ENCODE peak calls at places on chromosomes 1 and 21, in ten cellular contexts. One of them, this sample, is unnamed.

GRCh38 chr1:34479731-34480130 is 275.1 kb upstream of the GJB5 start:
- DNase-seq in RCC 7860: no peak
- DNase-seq in DMS153: peak
- DNase-seq in anterior cingulate cortex: no peak
- DNase-seq in cardiac muscle cell: no peak
- DNase-seq in GM04504: no peak
- DNase-seq in fibroblast of pulmonary artery: no peak
- DNase-seq in tibial artery: no peak
- DNase-seq in ureter: no peak
- DNase-seq in NCI-H526 treated with DMSO at 0.1 percent for 48 hours: no peak
- DNase-seq in this sample: no peak

GRCh38 chr1:59041878-59042277 is 255.0 kb upstream of the FGGY start:
- DNase-seq in ureter: no peak
- DNase-seq in RCC 7860: no peak
- DNase-seq in DMS153: no peak
- DNase-seq in GM04504: no peak
- DNase-seq in tibial artery: no peak
- DNase-seq in cardiac muscle cell: peak
- DNase-seq in fibroblast of pulmonary artery: peak
- DNase-seq in anterior cingulate cortex: no peak
- DNase-seq in NCI-H526 treated with DMSO at 0.1 percent for 48 hours: no peak
- DNase-seq in this sample: no peak

GRCh38 chr1:63874278-63874880 is 100.6 kb downstream of the ROR1 start:
- DNase-seq in anterior cingulate cortex: no peak
- DNase-seq in fibroblast of pulmonary artery: no peak
- DNase-seq in RCC 7860: peak
- DNase-seq in NCI-H526 treated with DMSO at 0.1 percent for 48 hours: no peak
- DNase-seq in tibial artery: no peak
- DNase-seq in cardiac muscle cell: peak
- DNase-seq in GM04504: no peak
- DNase-seq in ureter: no peak
- DNase-seq in DMS153: no peak
- DNase-seq in this sample: no peak

GRCh38 chr1:44261963-44262362 is 48.7 kb downstream of the DMAP1 start:
- DNase-seq in cardiac muscle cell: no peak
- DNase-seq in DMS153: no peak
- DNase-seq in fibroblast of pulmonary artery: no peak
- DNase-seq in anterior cingulate cortex: no peak
- DNase-seq in GM04504: no peak
- DNase-seq in tibial artery: no peak
- DNase-seq in NCI-H526 treated with DMSO at 0.1 percent for 48 hours: no peak
- DNase-seq in RCC 7860: no peak
- DNase-seq in ureter: no peak
- DNase-seq in this sample: no peak

GRCh38 chr1:30847358-30847972 is 61.1 kb downstream of the SDC3 start:
- DNase-seq in NCI-H526 treated with DMSO at 0.1 percent for 48 hours: peak
- DNase-seq in tibial artery: peak
- DNase-seq in ureter: peak
- DNase-seq in anterior cingulate cortex: peak
- DNase-seq in RCC 7860: no peak
- DNase-seq in cardiac muscle cell: peak
- DNase-seq in GM04504: no peak
- DNase-seq in DMS153: peak
- DNase-seq in fibroblast of pulmonary artery: peak
- DNase-seq in this sample: no peak

GRCh38 chr1:185317886-185318310 is 855 bp upstream of the IVNS1ABP start:
- DNase-seq in fibroblast of pulmonary artery: no peak
- DNase-seq in ureter: peak
- DNase-seq in cardiac muscle cell: peak
- DNase-seq in GM04504: no peak
- DNase-seq in NCI-H526 treated with DMSO at 0.1 percent for 48 hours: peak
- DNase-seq in DMS153: peak
- DNase-seq in RCC 7860: no peak
- DNase-seq in tibial artery: no peak
- DNase-seq in anterior cingulate cortex: no peak
- DNase-seq in this sample: no peak

GRCh38 chr1:119651133-119651532 is 3.1 kb upstream of the ZNF697 start:
- DNase-seq in anterior cingulate cortex: no peak
- DNase-seq in DMS153: no peak
- DNase-seq in fibroblast of pulmonary artery: no peak
- DNase-seq in GM04504: no peak
- DNase-seq in RCC 7860: no peak
- DNase-seq in ureter: no peak
- DNase-seq in cardiac muscle cell: no peak
- DNase-seq in NCI-H526 treated with DMSO at 0.1 percent for 48 hours: no peak
- DNase-seq in tibial artery: no peak
- DNase-seq in this sample: no peak

GRCh38 chr1:184910596-184910995 is 63.7 kb downstream of the NIBAN1 start:
- DNase-seq in GM04504: peak
- DNase-seq in tibial artery: peak
- DNase-seq in ureter: no peak
- DNase-seq in RCC 7860: no peak
- DNase-seq in DMS153: no peak
- DNase-seq in cardiac muscle cell: peak
- DNase-seq in NCI-H526 treated with DMSO at 0.1 percent for 48 hours: no peak
- DNase-seq in fibroblast of pulmonary artery: peak
- DNase-seq in anterior cingulate cortex: no peak
- DNase-seq in this sample: no peak

GRCh38 chr21:17045214-17045835 is 467.5 kb upstream of the CXADR start:
- DNase-seq in ureter: no peak
- DNase-seq in fibroblast of pulmonary artery: peak
- DNase-seq in NCI-H526 treated with DMSO at 0.1 percent for 48 hours: peak
- DNase-seq in cardiac muscle cell: peak
- DNase-seq in RCC 7860: peak
- DNase-seq in anterior cingulate cortex: no peak
- DNase-seq in GM04504: peak
- DNase-seq in DMS153: no peak
- DNase-seq in tibial artery: no peak
- DNase-seq in this sample: no peak

GRCh38 chr1:234489692-234490065 is 10.7 kb upstream of the TARBP1 start:
- DNase-seq in fibroblast of pulmonary artery: no peak
- DNase-seq in DMS153: no peak
- DNase-seq in tibial artery: no peak
- DNase-seq in ureter: no peak
- DNase-seq in cardiac muscle cell: no peak
- DNase-seq in NCI-H526 treated with DMSO at 0.1 percent for 48 hours: no peak
- DNase-seq in RCC 7860: no peak
- DNase-seq in GM04504: no peak
- DNase-seq in anterior cingulate cortex: no peak
- DNase-seq in this sample: no peak

GRCh38 chr1:94068096-94068830 is 52.7 kb downstream of the ABCA4 start:
- DNase-seq in anterior cingulate cortex: no peak
- DNase-seq in DMS153: no peak
- DNase-seq in ureter: no peak
- DNase-seq in cardiac muscle cell: no peak
- DNase-seq in RCC 7860: peak
- DNase-seq in GM04504: no peak
- DNase-seq in fibroblast of pulmonary artery: peak
- DNase-seq in NCI-H526 treated with DMSO at 0.1 percent for 48 hours: no peak
- DNase-seq in tibial artery: no peak
- DNase-seq in this sample: no peak

GRCh38 chr1:158180741-158181576 is at the start of gene CD1D:
- DNase-seq in GM04504: no peak
- DNase-seq in ureter: no peak
- DNase-seq in fibroblast of pulmonary artery: peak
- DNase-seq in RCC 7860: no peak
- DNase-seq in cardiac muscle cell: peak
- DNase-seq in anterior cingulate cortex: no peak
- DNase-seq in DMS153: no peak
- DNase-seq in NCI-H526 treated with DMSO at 0.1 percent for 48 hours: no peak
- DNase-seq in tibial artery: peak
- DNase-seq in this sample: no peak

GRCh38 chr1:109756848-109757521 is 6.7 kb downstream of the EPS8L3 start:
- DNase-seq in tibial artery: no peak
- DNase-seq in cardiac muscle cell: no peak
- DNase-seq in ureter: peak
- DNase-seq in DMS153: no peak
- DNase-seq in GM04504: no peak
- DNase-seq in anterior cingulate cortex: no peak
- DNase-seq in fibroblast of pulmonary artery: no peak
- DNase-seq in NCI-H526 treated with DMSO at 0.1 percent for 48 hours: no peak
- DNase-seq in RCC 7860: no peak
- DNase-seq in this sample: peak

GRCh38 chr1:25501235-25502058 is 42.0 kb upstream of the LDLRAP1 start:
- DNase-seq in tibial artery: no peak
- DNase-seq in DMS153: no peak
- DNase-seq in ureter: no peak
- DNase-seq in cardiac muscle cell: peak
- DNase-seq in GM04504: peak
- DNase-seq in fibroblast of pulmonary artery: peak
- DNase-seq in NCI-H526 treated with DMSO at 0.1 percent for 48 hours: no peak
- DNase-seq in anterior cingulate cortex: no peak
- DNase-seq in RCC 7860: no peak
- DNase-seq in this sample: peak

GRCh38 chr1:115113781-115114180 is 24.5 kb upstream of the TSPAN2 start:
- DNase-seq in fibroblast of pulmonary artery: no peak
- DNase-seq in GM04504: no peak
- DNase-seq in NCI-H526 treated with DMSO at 0.1 percent for 48 hours: no peak
- DNase-seq in tibial artery: no peak
- DNase-seq in RCC 7860: peak
- DNase-seq in ureter: no peak
- DNase-seq in cardiac muscle cell: no peak
- DNase-seq in anterior cingulate cortex: no peak
- DNase-seq in DMS153: no peak
- DNase-seq in this sample: no peak

GRCh38 chr1:33155877-33156538 is 25.8 kb downstream of the TRIM62 start:
- DNase-seq in fibroblast of pulmonary artery: no peak
- DNase-seq in ureter: no peak
- DNase-seq in cardiac muscle cell: no peak
- DNase-seq in NCI-H526 treated with DMSO at 0.1 percent for 48 hours: no peak
- DNase-seq in GM04504: no peak
- DNase-seq in RCC 7860: no peak
- DNase-seq in DMS153: peak
- DNase-seq in anterior cingulate cortex: no peak
- DNase-seq in tibial artery: no peak
- DNase-seq in this sample: no peak

GRCh38 chr21:35398366-35398982 is 349.4 kb upstream of the RUNX1 start:
- DNase-seq in GM04504: no peak
- DNase-seq in tibial artery: no peak
- DNase-seq in RCC 7860: peak
- DNase-seq in anterior cingulate cortex: no peak
- DNase-seq in cardiac muscle cell: peak
- DNase-seq in ureter: no peak
- DNase-seq in NCI-H526 treated with DMSO at 0.1 percent for 48 hours: no peak
- DNase-seq in DMS153: no peak
- DNase-seq in fibroblast of pulmonary artery: peak
- DNase-seq in this sample: no peak

GRCh38 chr1:197467881-197468280 is 199.8 kb downstream of the CRB1 start:
- DNase-seq in anterior cingulate cortex: no peak
- DNase-seq in fibroblast of pulmonary artery: peak
- DNase-seq in DMS153: no peak
- DNase-seq in RCC 7860: no peak
- DNase-seq in GM04504: peak
- DNase-seq in NCI-H526 treated with DMSO at 0.1 percent for 48 hours: no peak
- DNase-seq in ureter: no peak
- DNase-seq in tibial artery: no peak
- DNase-seq in cardiac muscle cell: peak
- DNase-seq in this sample: no peak

GRCh38 chr1:159587461-159587951 is at the start of gene APCS:
- DNase-seq in ureter: no peak
- DNase-seq in tibial artery: no peak
- DNase-seq in RCC 7860: no peak
- DNase-seq in DMS153: no peak
- DNase-seq in anterior cingulate cortex: no peak
- DNase-seq in NCI-H526 treated with DMSO at 0.1 percent for 48 hours: no peak
- DNase-seq in cardiac muscle cell: no peak
- DNase-seq in GM04504: no peak
- DNase-seq in fibroblast of pulmonary artery: no peak
- DNase-seq in this sample: no peak

GRCh38 chr1:56838726-56839125 is 15.9 kb upstream of the C8A start:
- DNase-seq in DMS153: no peak
- DNase-seq in RCC 7860: no peak
- DNase-seq in fibroblast of pulmonary artery: peak
- DNase-seq in anterior cingulate cortex: no peak
- DNase-seq in NCI-H526 treated with DMSO at 0.1 percent for 48 hours: no peak
- DNase-seq in cardiac muscle cell: peak
- DNase-seq in ureter: peak
- DNase-seq in tibial artery: no peak
- DNase-seq in GM04504: no peak
- DNase-seq in this sample: no peak

GRCh38 chr1:244834596-244835275 is 722 bp upstream of the COX20 start:
- DNase-seq in ureter: peak
- DNase-seq in tibial artery: peak
- DNase-seq in anterior cingulate cortex: peak
- DNase-seq in RCC 7860: peak
- DNase-seq in GM04504: peak
- DNase-seq in cardiac muscle cell: peak
- DNase-seq in fibroblast of pulmonary artery: peak
- DNase-seq in NCI-H526 treated with DMSO at 0.1 percent for 48 hours: peak
- DNase-seq in DMS153: peak
- DNase-seq in this sample: peak

This sample was measured in type B pancreatic cell.